ENCODE peak calls at places on chromosome 15, in four cellular contexts. W is NCI-H2029 treated with DMSO at 0.1 percent for 48 hours, K is germinal center, A is ureter. H is an unnamed sample.

GRCh38 chr15:69848551-69849231 is 249.0 kb downstream of the TLE3 start:
- DNase-seq in K (no peak), W (no peak), A (no peak), H (no peak)

GRCh38 chr15:25469377-25469776 is 30.6 kb upstream of the UBE3A start:
- DNase-seq in A (no peak), K (no peak), W (peak; percentile 8), H (no peak)

GRCh38 chr15:52233405-52233804 is 42.2 kb upstream of the GNB5 start:
- DNase-seq in A (no peak), K (peak; percentile 57), W (no peak), H (no peak)

GRCh38 chr15:76866716-76867321 is 38.3 kb downstream of the SCAPER start:
- DNase-seq in W (no peak), A (no peak), K (peak; percentile 6), H (no peak)

GRCh38 chr15:73809728-73810501 is 56.8 kb upstream of the INSYN1 start:
- DNase-seq in K (no peak), A (no peak), W (no peak), H (no peak)

GRCh38 chr15:45187894-45188830 is at the start of gene SHF:
- DNase-seq in A (no peak), W (no peak), K (peak; percentile 74), H (peak; percentile 70)

GRCh38 chr15:41774873-41775417 is 661 bp downstream of the MAPKBP1 start:
- DNase-seq in W (no peak), K (no peak), A (no peak), H (peak; percentile 12)

GRCh38 chr15:74133071-74133702 is 2.8 kb downstream of the ISLR2 start:
- DNase-seq in W (no peak), K (no peak), A (no peak), H (no peak)

GRCh38 chr15:101039461-101039860 is 120.3 kb downstream of the LRRK1 start:
- DNase-seq in A (peak; percentile 32), W (no peak), K (no peak), H (no peak)

GRCh38 chr15:42693496-42693895 is 43.4 kb downstream of the CDAN1 start:
- DNase-seq in K (no peak), A (no peak), W (no peak), H (no peak)

GRCh38 chr15:63277893-63278505 is 594 bp downstream of the APH1B start:
- DNase-seq in W (no peak), K (no peak), A (peak; percentile 44), H (peak; percentile 25)

GRCh38 chr15:60649845-60650548 is 171.1 kb upstream of the ICE2 start:
- DNase-seq in W (no peak), K (no peak), A (no peak), H (no peak)

GRCh38 chr15:63718590-63719035 is 115.1 kb downstream of the HERC1 start:
- DNase-seq in K (no peak), W (no peak), A (no peak), H (no peak)

GRCh38 chr15:39835550-39835949 is 52.9 kb upstream of the FSIP1 start:
- DNase-seq in K (no peak), A (no peak), W (no peak), H (no peak)

GRCh38 chr15:90479656-90480055 is 50.1 kb upstream of the CRTC3 start:
- DNase-seq in W (no peak), A (peak; percentile 61), K (no peak), H (no peak)

H was measured in left colon.